ENCODE peak calls at places on chromosomes 1 and 21, in five cellular contexts. Z, C, W, Q and B are unnamed samples.

GRCh38 chr1:23224721-23225648 is 7.7 kb upstream of the HTR1D start:
- DNase-seq in Z (no peak), C (peak), W (no peak), Q (no peak), B (no peak)

GRCh38 chr1:158179301-158180041 is 1.2 kb upstream of the CD1D start:
- DNase-seq in Z (no peak), C (no peak), W (peak), Q (no peak), B (peak)

GRCh38 chr1:7221823-7222462 is 436.7 kb downstream of the CAMTA1 start:
- DNase-seq in Z (no peak), C (no peak), W (no peak), Q (no peak), B (no peak)

GRCh38 chr1:77281491-77282186 is at the start of gene AK5:
- DNase-seq in Z (peak), C (no peak), W (no peak), Q (no peak), B (peak)

GRCh38 chr1:25544819-25545218 is 1.4 kb downstream of the LDLRAP1 start:
- DNase-seq in Z (peak), C (no peak), W (no peak), Q (no peak), B (no peak)

GRCh38 chr1:244012232-244012631 is 38.9 kb upstream of the ZBTB18 start:
- DNase-seq in Z (no peak), C (no peak), W (no peak), Q (no peak), B (no peak)

GRCh38 chr1:95309031-95309459 is 75.0 kb downstream of the RWDD3 start:
- DNase-seq in Z (no peak), C (no peak), W (peak), Q (no peak), B (no peak)

GRCh38 chr1:41918450-41919043 is at the start of gene HIVEP3:
- DNase-seq in Z (peak), C (no peak), W (no peak), Q (no peak), B (no peak)

GRCh38 chr21:32426592-32427051 is 14.1 kb downstream of the EVA1C start:
- DNase-seq in Z (no peak), C (no peak), W (no peak), Q (no peak), B (no peak)

GRCh38 chr1:234271243-234271606 is 102.0 kb upstream of the COA6 start:
- DNase-seq in Z (no peak), C (no peak), W (no peak), Q (peak), B (peak)

GRCh38 chr1:172360511-172360910 is 60.0 kb upstream of the C1orf105 start:
- DNase-seq in Z (no peak), C (no peak), W (no peak), Q (no peak), B (no peak)

GRCh38 chr21:31347435-31348032 is 3.5 kb upstream of the TIAM1 start:
- DNase-seq in Z (no peak), C (no peak), W (peak), Q (no peak), B (no peak)

GRCh38 chr1:182869241-182869666 is 30.1 kb downstream of the DHX9 start:
- DNase-seq in Z (no peak), C (no peak), W (no peak), Q (no peak), B (no peak)

GRCh38 chr1:89609781-89610456 is 23.0 kb upstream of the LRRC8C start:
- DNase-seq in Z (peak), C (no peak), W (no peak), Q (no peak), B (no peak)

GRCh38 chr1:218369688-218370511 is 24.8 kb downstream of the TGFB2 start:
- DNase-seq in Z (no peak), C (no peak), W (no peak), Q (no peak), B (no peak)

GRCh38 chr21:45954271-45954670 is 27.3 kb upstream of the COL6A1 start:
- DNase-seq in Z (no peak), C (no peak), W (no peak), Q (no peak), B (no peak)
- TF ChIP-seq CTCF in Z (no peak), C (peak), W (no peak), Q (no peak), B (no peak)

DNA sequence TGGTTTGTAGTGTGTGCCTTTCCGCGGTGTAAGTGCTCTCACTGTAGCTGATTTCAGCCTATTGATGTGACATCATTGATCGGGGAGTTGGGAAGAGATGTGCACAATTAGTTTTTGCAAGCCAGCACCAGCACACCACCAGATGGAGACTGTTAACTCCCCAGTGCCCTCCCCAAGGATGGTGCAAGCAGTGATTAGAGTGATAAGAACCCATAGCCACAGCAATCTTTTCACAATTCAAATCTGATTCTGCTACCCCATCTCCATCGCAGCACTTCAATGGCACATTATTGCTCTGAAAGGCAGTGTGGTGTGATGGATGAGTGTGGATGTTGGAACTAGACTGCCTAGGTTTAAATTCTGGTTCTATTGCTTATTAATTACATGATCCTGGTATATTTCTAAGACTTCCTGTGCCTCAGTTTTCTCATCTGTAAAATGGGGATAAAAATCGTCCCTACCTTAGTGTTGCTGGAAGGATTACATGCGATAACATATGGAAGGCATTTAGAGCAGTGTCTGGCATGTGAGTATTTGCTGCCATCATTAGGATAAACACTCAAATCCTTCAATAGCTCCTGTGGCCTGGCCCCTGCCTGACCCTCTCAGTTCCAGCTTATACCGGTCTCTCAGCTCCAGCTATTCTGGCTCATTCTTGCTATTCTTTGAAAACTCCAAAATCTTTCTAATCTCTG is 6.7 kb downstream of the CSF3R start:
- DNase-seq in Z (no peak), C (no peak), W (no peak), Q (no peak), B (no peak)
- TF ChIP-seq CTCF in Z (no peak), C (no peak), W (no peak), Q (no peak), B (no peak)

GRCh38 chr21:16004121-16004520 is 274.3 kb downstream of the USP25 start:
- DNase-seq in Z (no peak), C (no peak), W (no peak), Q (no peak), B (no peak)

GRCh38 chr21:16004523-16004922 is 274.7 kb downstream of the USP25 start:
- DNase-seq in Z (no peak), C (no peak), W (no peak), Q (no peak), B (no peak)

GRCh38 chr21:15993951-15994350 is 264.2 kb downstream of the USP25 start:
- DNase-seq in Z (no peak), C (no peak), W (no peak), Q (no peak), B (no peak)

GRCh38 chr21:16002872-16003466 is 273.2 kb downstream of the USP25 start:
- DNase-seq in Z (no peak), C (no peak), W (no peak), Q (no peak), B (no peak)

DNA sequence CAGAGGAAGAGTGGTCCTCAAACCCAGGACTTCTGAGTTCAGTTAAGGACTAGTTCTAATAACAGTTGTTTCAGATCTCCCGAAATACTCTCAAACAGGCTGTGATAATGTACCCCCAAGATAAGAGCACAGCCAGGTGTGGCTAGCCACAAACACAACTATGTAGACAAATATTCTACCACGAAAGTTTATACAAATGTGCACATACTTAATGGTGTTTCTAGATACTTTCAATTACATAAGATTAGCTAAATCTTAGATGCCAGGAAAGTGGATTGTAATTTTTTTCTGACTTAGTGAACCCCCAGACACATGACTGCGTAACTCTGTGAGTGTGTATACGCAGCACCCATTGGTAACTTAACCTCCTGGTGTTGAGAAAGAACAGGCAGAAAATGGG is 270.0 kb downstream of the USP25 start:
- DNase-seq in Z (no peak), C (no peak), W (no peak), Q (no peak), B (no peak)
- TF ChIP-seq CTCF in Z (no peak), C (no peak), W (no peak), Q (no peak), B (no peak)

GRCh38 chr21:42850866-42851391 is 28.4 kb downstream of the WDR4 start:
- DNase-seq in Z (no peak), C (no peak), W (peak), Q (no peak), B (peak)
- TF ChIP-seq CTCF in Z (no peak), C (peak), W (peak), Q (peak), B (peak)